ENCODE peak calls at places on chromosomes 7 and 10, in nine cellular contexts. One of them, this sample, is unnamed.

GRCh38 chr10:11280187-11280932 is 262.7 kb downstream of the CELF2 start:
- DNase-seq in aorta: no peak
- DNase-seq in H54: no peak
- DNase-seq in dermis blood vessel endothelial cell: no peak
- DNase-seq in NCI-H2081: no peak
- DNase-seq in AG04449: no peak
- DNase-seq in activated naive CD8-positive, alpha-beta T cell treated with anti-CD3 and anti-CD28 coated beads, Interleukin-2, amount 10 ng/mL, durations not matched to agents 7 days and 5 days: no peak
- DNase-seq in Kasumi-1: no peak
- DNase-seq in foreskin melanocyte: no peak
- DNase-seq in this sample: no peak

GRCh38 chr10:8369666-8370065 is 315.2 kb downstream of the GATA3 start:
- DNase-seq in NCI-H2081: no peak
- DNase-seq in H54: no peak
- DNase-seq in foreskin melanocyte: no peak
- DNase-seq in AG04449: no peak
- DNase-seq in dermis blood vessel endothelial cell: peak; percentile 58
- DNase-seq in Kasumi-1: no peak
- DNase-seq in aorta: no peak
- DNase-seq in activated naive CD8-positive, alpha-beta T cell treated with anti-CD3 and anti-CD28 coated beads, Interleukin-2, amount 10 ng/mL, durations not matched to agents 7 days and 5 days: no peak
- DNase-seq in this sample: no peak

GRCh38 chr7:44307905-44308740 is 17.3 kb downstream of the CAMK2B start:
- DNase-seq in Kasumi-1: no peak
- DNase-seq in H54: no peak
- DNase-seq in foreskin melanocyte: no peak
- DNase-seq in dermis blood vessel endothelial cell: no peak
- DNase-seq in activated naive CD8-positive, alpha-beta T cell treated with anti-CD3 and anti-CD28 coated beads, Interleukin-2, amount 10 ng/mL, durations not matched to agents 7 days and 5 days: no peak
- DNase-seq in aorta: peak; percentile 42
- DNase-seq in AG04449: no peak
- DNase-seq in NCI-H2081: no peak
- DNase-seq in this sample: no peak

GRCh38 chr7:101701153-101701794 is 72.2 kb upstream of the MYL10 start:
- DNase-seq in AG04449: no peak
- DNase-seq in foreskin melanocyte: no peak
- DNase-seq in dermis blood vessel endothelial cell: no peak
- DNase-seq in H54: no peak
- DNase-seq in NCI-H2081: no peak
- DNase-seq in activated naive CD8-positive, alpha-beta T cell treated with anti-CD3 and anti-CD28 coated beads, Interleukin-2, amount 10 ng/mL, durations not matched to agents 7 days and 5 days: no peak
- DNase-seq in Kasumi-1: no peak
- DNase-seq in aorta: no peak
- DNase-seq in this sample: no peak

GRCh38 chr10:3526721-3527120 is 258.3 kb downstream of the KLF6 start:
- DNase-seq in activated naive CD8-positive, alpha-beta T cell treated with anti-CD3 and anti-CD28 coated beads, Interleukin-2, amount 10 ng/mL, durations not matched to agents 7 days and 5 days: no peak
- DNase-seq in dermis blood vessel endothelial cell: no peak
- DNase-seq in Kasumi-1: no peak
- DNase-seq in H54: no peak
- DNase-seq in NCI-H2081: no peak
- DNase-seq in aorta: no peak
- DNase-seq in AG04449: peak; percentile 77
- DNase-seq in foreskin melanocyte: peak; percentile 30
- DNase-seq in this sample: no peak

GRCh38 chr7:132592238-132592946 is 16.1 kb upstream of the PLXNA4 start:
- DNase-seq in dermis blood vessel endothelial cell: no peak
- DNase-seq in NCI-H2081: no peak
- DNase-seq in aorta: no peak
- DNase-seq in activated naive CD8-positive, alpha-beta T cell treated with anti-CD3 and anti-CD28 coated beads, Interleukin-2, amount 10 ng/mL, durations not matched to agents 7 days and 5 days: no peak
- DNase-seq in AG04449: no peak
- DNase-seq in Kasumi-1: no peak
- DNase-seq in H54: no peak
- DNase-seq in foreskin melanocyte: no peak
- DNase-seq in this sample: no peak

GRCh38 chr7:461453-462172 is 58.0 kb downstream of the PDGFA start:
- DNase-seq in NCI-H2081: no peak
- DNase-seq in dermis blood vessel endothelial cell: peak; percentile 42
- DNase-seq in activated naive CD8-positive, alpha-beta T cell treated with anti-CD3 and anti-CD28 coated beads, Interleukin-2, amount 10 ng/mL, durations not matched to agents 7 days and 5 days: no peak
- DNase-seq in H54: no peak
- DNase-seq in aorta: peak; percentile 67
- DNase-seq in AG04449: no peak
- DNase-seq in foreskin melanocyte: peak; percentile 29
- DNase-seq in Kasumi-1: no peak
- DNase-seq in this sample: peak; percentile 71

GRCh38 chr10:98423691-98424120 is 8.7 kb upstream of the PYROXD2 start:
- DNase-seq in aorta: no peak
- DNase-seq in AG04449: no peak
- DNase-seq in activated naive CD8-positive, alpha-beta T cell treated with anti-CD3 and anti-CD28 coated beads, Interleukin-2, amount 10 ng/mL, durations not matched to agents 7 days and 5 days: no peak
- DNase-seq in NCI-H2081: no peak
- DNase-seq in H54: no peak
- DNase-seq in Kasumi-1: no peak
- DNase-seq in dermis blood vessel endothelial cell: peak; percentile 48
- DNase-seq in foreskin melanocyte: no peak
- DNase-seq in this sample: no peak

GRCh38 chr10:95496246-95496911 is 64.8 kb downstream of the SORBS1 start:
- DNase-seq in dermis blood vessel endothelial cell: no peak
- DNase-seq in foreskin melanocyte: no peak
- DNase-seq in Kasumi-1: no peak
- DNase-seq in AG04449: no peak
- DNase-seq in activated naive CD8-positive, alpha-beta T cell treated with anti-CD3 and anti-CD28 coated beads, Interleukin-2, amount 10 ng/mL, durations not matched to agents 7 days and 5 days: no peak
- DNase-seq in NCI-H2081: no peak
- DNase-seq in H54: no peak
- DNase-seq in aorta: no peak
- DNase-seq in this sample: no peak

GRCh38 chr7:1227814-1228534 is 4.7 kb upstream of the UNCX start:
- DNase-seq in foreskin melanocyte: no peak
- DNase-seq in AG04449: no peak
- DNase-seq in dermis blood vessel endothelial cell: no peak
- DNase-seq in NCI-H2081: no peak
- DNase-seq in H54: no peak
- DNase-seq in aorta: no peak
- DNase-seq in activated naive CD8-positive, alpha-beta T cell treated with anti-CD3 and anti-CD28 coated beads, Interleukin-2, amount 10 ng/mL, durations not matched to agents 7 days and 5 days: no peak
- DNase-seq in Kasumi-1: peak; percentile 46
- DNase-seq in this sample: no peak

GRCh38 chr10:12165992-12166775 is 29.5 kb downstream of the NUDT5 start:
- DNase-seq in dermis blood vessel endothelial cell: no peak
- DNase-seq in Kasumi-1: no peak
- DNase-seq in aorta: no peak
- DNase-seq in NCI-H2081: no peak
- DNase-seq in activated naive CD8-positive, alpha-beta T cell treated with anti-CD3 and anti-CD28 coated beads, Interleukin-2, amount 10 ng/mL, durations not matched to agents 7 days and 5 days: no peak
- DNase-seq in foreskin melanocyte: no peak
- DNase-seq in AG04449: no peak
- DNase-seq in H54: no peak
- DNase-seq in this sample: no peak

GRCh38 chr10:97096327-97097153 is 89.2 kb downstream of the SLIT1 start:
- DNase-seq in AG04449: no peak
- DNase-seq in foreskin melanocyte: no peak
- DNase-seq in Kasumi-1: no peak
- DNase-seq in activated naive CD8-positive, alpha-beta T cell treated with anti-CD3 and anti-CD28 coated beads, Interleukin-2, amount 10 ng/mL, durations not matched to agents 7 days and 5 days: no peak
- DNase-seq in aorta: no peak
- DNase-seq in NCI-H2081: peak; percentile 21
- DNase-seq in dermis blood vessel endothelial cell: no peak
- DNase-seq in H54: no peak
- DNase-seq in this sample: no peak

GRCh38 chr10:114822771-114823463 is 1.3 kb downstream of the FHIP2A start:
- DNase-seq in activated naive CD8-positive, alpha-beta T cell treated with anti-CD3 and anti-CD28 coated beads, Interleukin-2, amount 10 ng/mL, durations not matched to agents 7 days and 5 days: no peak
- DNase-seq in H54: no peak
- DNase-seq in Kasumi-1: peak; percentile 78
- DNase-seq in aorta: no peak
- DNase-seq in AG04449: no peak
- DNase-seq in NCI-H2081: no peak
- DNase-seq in foreskin melanocyte: peak; percentile 34
- DNase-seq in dermis blood vessel endothelial cell: peak; percentile 91
- DNase-seq in this sample: no peak

GRCh38 chr10:104029528-104029875 is 56.2 kb downstream of the COL17A1 start:
- DNase-seq in dermis blood vessel endothelial cell: no peak
- DNase-seq in H54: no peak
- DNase-seq in NCI-H2081: no peak
- DNase-seq in Kasumi-1: no peak
- DNase-seq in foreskin melanocyte: no peak
- DNase-seq in AG04449: no peak
- DNase-seq in aorta: no peak
- DNase-seq in activated naive CD8-positive, alpha-beta T cell treated with anti-CD3 and anti-CD28 coated beads, Interleukin-2, amount 10 ng/mL, durations not matched to agents 7 days and 5 days: no peak
- DNase-seq in this sample: no peak

GRCh38 chr10:84156768-84157167 is 16.8 kb upstream of the GPR15LG start:
- DNase-seq in foreskin melanocyte: no peak
- DNase-seq in H54: no peak
- DNase-seq in NCI-H2081: no peak
- DNase-seq in activated naive CD8-positive, alpha-beta T cell treated with anti-CD3 and anti-CD28 coated beads, Interleukin-2, amount 10 ng/mL, durations not matched to agents 7 days and 5 days: no peak
- DNase-seq in Kasumi-1: peak; percentile 95
- DNase-seq in dermis blood vessel endothelial cell: no peak
- DNase-seq in AG04449: no peak
- DNase-seq in aorta: no peak
- DNase-seq in this sample: no peak

GRCh38 chr10:43340619-43341018 is 30.8 kb upstream of the FXYD4 start:
- DNase-seq in NCI-H2081: no peak
- DNase-seq in H54: peak; percentile 86
- DNase-seq in dermis blood vessel endothelial cell: peak; percentile 82
- DNase-seq in activated naive CD8-positive, alpha-beta T cell treated with anti-CD3 and anti-CD28 coated beads, Interleukin-2, amount 10 ng/mL, durations not matched to agents 7 days and 5 days: no peak
- DNase-seq in aorta: no peak
- DNase-seq in Kasumi-1: no peak
- DNase-seq in foreskin melanocyte: no peak
- DNase-seq in AG04449: no peak
- DNase-seq in this sample: no peak

GRCh38 chr7:24701232-24701898 is 55.9 kb downstream of the GSDME start:
- DNase-seq in Kasumi-1: no peak
- DNase-seq in H54: peak; percentile 75
- DNase-seq in aorta: no peak
- DNase-seq in foreskin melanocyte: peak; percentile 41
- DNase-seq in AG04449: peak; percentile 86
- DNase-seq in activated naive CD8-positive, alpha-beta T cell treated with anti-CD3 and anti-CD28 coated beads, Interleukin-2, amount 10 ng/mL, durations not matched to agents 7 days and 5 days: no peak
- DNase-seq in dermis blood vessel endothelial cell: no peak
- DNase-seq in NCI-H2081: no peak
- DNase-seq in this sample: no peak

GRCh38 chr10:51180141-51180540 is 105.9 kb downstream of the PRKG1 start:
- DNase-seq in H54: no peak
- DNase-seq in NCI-H2081: no peak
- DNase-seq in activated naive CD8-positive, alpha-beta T cell treated with anti-CD3 and anti-CD28 coated beads, Interleukin-2, amount 10 ng/mL, durations not matched to agents 7 days and 5 days: no peak
- DNase-seq in dermis blood vessel endothelial cell: no peak
- DNase-seq in foreskin melanocyte: no peak
- DNase-seq in aorta: no peak
- DNase-seq in AG04449: no peak
- DNase-seq in Kasumi-1: no peak
- DNase-seq in this sample: no peak

GRCh38 chr10:13774303-13774893 is 187.6 kb downstream of the PRPF18 start:
- DNase-seq in foreskin melanocyte: no peak
- DNase-seq in Kasumi-1: no peak
- DNase-seq in H54: no peak
- DNase-seq in AG04449: no peak
- DNase-seq in aorta: no peak
- DNase-seq in NCI-H2081: no peak
- DNase-seq in activated naive CD8-positive, alpha-beta T cell treated with anti-CD3 and anti-CD28 coated beads, Interleukin-2, amount 10 ng/mL, durations not matched to agents 7 days and 5 days: no peak
- DNase-seq in dermis blood vessel endothelial cell: peak; percentile 37
- DNase-seq in this sample: no peak

GRCh38 chr7:144483189-144483588 is 79.7 kb upstream of the NOBOX start:
- DNase-seq in foreskin melanocyte: no peak
- DNase-seq in AG04449: no peak
- DNase-seq in Kasumi-1: no peak
- DNase-seq in NCI-H2081: no peak
- DNase-seq in aorta: no peak
- DNase-seq in activated naive CD8-positive, alpha-beta T cell treated with anti-CD3 and anti-CD28 coated beads, Interleukin-2, amount 10 ng/mL, durations not matched to agents 7 days and 5 days: no peak
- DNase-seq in dermis blood vessel endothelial cell: no peak
- DNase-seq in H54: no peak
- DNase-seq in this sample: no peak

GRCh38 chr7:98021588-98022351 is 31.8 kb upstream of the OCM2 start:
- DNase-seq in H54: peak; percentile 79
- DNase-seq in activated naive CD8-positive, alpha-beta T cell treated with anti-CD3 and anti-CD28 coated beads, Interleukin-2, amount 10 ng/mL, durations not matched to agents 7 days and 5 days: peak; percentile 87
- DNase-seq in NCI-H2081: peak; percentile 74
- DNase-seq in Kasumi-1: peak; percentile 65
- DNase-seq in foreskin melanocyte: peak; percentile 20
- DNase-seq in dermis blood vessel endothelial cell: peak; percentile 81
- DNase-seq in AG04449: no peak
- DNase-seq in aorta: peak; percentile 75
- DNase-seq in this sample: peak; percentile 79

GRCh38 chr7:125857606-125858005 is 928.0 kb upstream of the POT1 start:
- DNase-seq in activated naive CD8-positive, alpha-beta T cell treated with anti-CD3 and anti-CD28 coated beads, Interleukin-2, amount 10 ng/mL, durations not matched to agents 7 days and 5 days: no peak
- DNase-seq in NCI-H2081: no peak
- DNase-seq in H54: no peak
- DNase-seq in foreskin melanocyte: no peak
- DNase-seq in AG04449: no peak
- DNase-seq in aorta: no peak
- DNase-seq in dermis blood vessel endothelial cell: no peak
- DNase-seq in Kasumi-1: no peak
- DNase-seq in this sample: no peak

GRCh38 chr7:102306916-102307677 is 20.4 kb downstream of the SH2B2 start:
- DNase-seq in NCI-H2081: no peak
- DNase-seq in activated naive CD8-positive, alpha-beta T cell treated with anti-CD3 and anti-CD28 coated beads, Interleukin-2, amount 10 ng/mL, durations not matched to agents 7 days and 5 days: no peak
- DNase-seq in dermis blood vessel endothelial cell: peak; percentile 34
- DNase-seq in foreskin melanocyte: no peak
- DNase-seq in aorta: peak; percentile 75
- DNase-seq in Kasumi-1: no peak
- DNase-seq in H54: no peak
- DNase-seq in AG04449: no peak
- DNase-seq in this sample: peak; percentile 59

GRCh38 chr10:77371848-77372247 is 265.8 kb downstream of the KCNMA1 start:
- DNase-seq in NCI-H2081: no peak
- DNase-seq in AG04449: no peak
- DNase-seq in Kasumi-1: no peak
- DNase-seq in foreskin melanocyte: peak; percentile 58
- DNase-seq in H54: no peak
- DNase-seq in activated naive CD8-positive, alpha-beta T cell treated with anti-CD3 and anti-CD28 coated beads, Interleukin-2, amount 10 ng/mL, durations not matched to agents 7 days and 5 days: no peak
- DNase-seq in aorta: no peak
- DNase-seq in dermis blood vessel endothelial cell: no peak
- DNase-seq in this sample: peak; percentile 54

GRCh38 chr7:80253653-80254052 is 119.0 kb downstream of the GNAI1 start:
- DNase-seq in dermis blood vessel endothelial cell: no peak
- DNase-seq in aorta: no peak
- DNase-seq in NCI-H2081: no peak
- DNase-seq in foreskin melanocyte: no peak
- DNase-seq in H54: no peak
- DNase-seq in AG04449: no peak
- DNase-seq in Kasumi-1: no peak
- DNase-seq in activated naive CD8-positive, alpha-beta T cell treated with anti-CD3 and anti-CD28 coated beads, Interleukin-2, amount 10 ng/mL, durations not matched to agents 7 days and 5 days: no peak
- DNase-seq in this sample: no peak

GRCh38 chr7:28937103-28937502 is 21.0 kb downstream of the TRIL start:
- DNase-seq in dermis blood vessel endothelial cell: no peak
- DNase-seq in foreskin melanocyte: no peak
- DNase-seq in NCI-H2081: no peak
- DNase-seq in aorta: no peak
- DNase-seq in AG04449: no peak
- DNase-seq in Kasumi-1: no peak
- DNase-seq in H54: no peak
- DNase-seq in activated naive CD8-positive, alpha-beta T cell treated with anti-CD3 and anti-CD28 coated beads, Interleukin-2, amount 10 ng/mL, durations not matched to agents 7 days and 5 days: no peak
- DNase-seq in this sample: no peak

GRCh38 chr10:69093933-69094332 is 6.0 kb downstream of the SRGN start:
- DNase-seq in activated naive CD8-positive, alpha-beta T cell treated with anti-CD3 and anti-CD28 coated beads, Interleukin-2, amount 10 ng/mL, durations not matched to agents 7 days and 5 days: no peak
- DNase-seq in AG04449: no peak
- DNase-seq in Kasumi-1: no peak
- DNase-seq in dermis blood vessel endothelial cell: peak; percentile 33
- DNase-seq in NCI-H2081: no peak
- DNase-seq in aorta: no peak
- DNase-seq in H54: no peak
- DNase-seq in foreskin melanocyte: no peak
- DNase-seq in this sample: no peak

GRCh38 chr7:123747620-123748141 is 1.1 kb downstream of the WASL start:
- DNase-seq in Kasumi-1: peak; percentile 24
- DNase-seq in AG04449: no peak
- DNase-seq in H54: peak; percentile 45
- DNase-seq in foreskin melanocyte: peak; percentile 35
- DNase-seq in aorta: peak; percentile 68
- DNase-seq in activated naive CD8-positive, alpha-beta T cell treated with anti-CD3 and anti-CD28 coated beads, Interleukin-2, amount 10 ng/mL, durations not matched to agents 7 days and 5 days: peak; percentile 45
- DNase-seq in dermis blood vessel endothelial cell: peak; percentile 84
- DNase-seq in NCI-H2081: peak; percentile 76
- DNase-seq in this sample: peak; percentile 79

GRCh38 chr10:26798298-26798697 is 62.5 kb downstream of the ABI1 start:
- DNase-seq in NCI-H2081: no peak
- DNase-seq in foreskin melanocyte: no peak
- DNase-seq in AG04449: no peak
- DNase-seq in Kasumi-1: no peak
- DNase-seq in H54: no peak
- DNase-seq in dermis blood vessel endothelial cell: no peak
- DNase-seq in aorta: no peak
- DNase-seq in activated naive CD8-positive, alpha-beta T cell treated with anti-CD3 and anti-CD28 coated beads, Interleukin-2, amount 10 ng/mL, durations not matched to agents 7 days and 5 days: no peak
- DNase-seq in this sample: no peak

GRCh38 chr7:235576-236395 is 43.4 kb downstream of the FAM20C start:
- DNase-seq in H54: no peak
- DNase-seq in Kasumi-1: no peak
- DNase-seq in dermis blood vessel endothelial cell: no peak
- DNase-seq in AG04449: no peak
- DNase-seq in NCI-H2081: no peak
- DNase-seq in foreskin melanocyte: no peak
- DNase-seq in aorta: peak; percentile 85
- DNase-seq in activated naive CD8-positive, alpha-beta T cell treated with anti-CD3 and anti-CD28 coated beads, Interleukin-2, amount 10 ng/mL, durations not matched to agents 7 days and 5 days: no peak
- DNase-seq in this sample: no peak

GRCh38 chr7:132425920-132426319 is 150.3 kb downstream of the PLXNA4 start:
- DNase-seq in aorta: no peak
- DNase-seq in AG04449: no peak
- DNase-seq in foreskin melanocyte: no peak
- DNase-seq in NCI-H2081: no peak
- DNase-seq in activated naive CD8-positive, alpha-beta T cell treated with anti-CD3 and anti-CD28 coated beads, Interleukin-2, amount 10 ng/mL, durations not matched to agents 7 days and 5 days: no peak
- DNase-seq in Kasumi-1: no peak
- DNase-seq in dermis blood vessel endothelial cell: no peak
- DNase-seq in H54: no peak
- DNase-seq in this sample: no peak

This sample was measured in COLO829.